ENCODE peak calls at places on chromosomes 11 and 22, in eight cellular contexts. E, N, S, P, Y, Q, H and B are unnamed samples.

GRCh38 chr22:18925368-18926064 is 10.6 kb downstream of the PRODH start:
- DNase-seq in N (no peak), P (no peak), S (no peak), E (no peak), Y (no peak), Q (no peak), H (no peak), B (no peak)

GRCh38 chr11:130217133-130217631 is 57.6 kb downstream of the ST14 start:
- DNase-seq in S (no peak), Y (peak), P (peak), H (no peak), E (no peak), Q (no peak), N (no peak), B (peak)

GRCh38 chr11:114478768-114479167 is 39.5 kb downstream of the REXO2 start:
- DNase-seq in N (no peak), H (no peak), P (no peak), Q (no peak), S (no peak), Y (no peak), E (no peak), B (no peak)

GRCh38 chr22:43262990-43263644 is 76.2 kb upstream of the TTLL12 start:
- DNase-seq in Y (no peak), N (no peak), S (peak), E (no peak), H (peak), P (peak), Q (no peak), B (no peak)

GRCh38 chr11:14075118-14075601 is 112.6 kb downstream of the SPON1 start:
- DNase-seq in N (no peak), S (no peak), H (peak), Y (no peak), E (peak), P (no peak), Q (peak), B (no peak)

GRCh38 chr22:36197065-36197440 is 4.6 kb downstream of the APOL4 start:
- DNase-seq in P (no peak), E (peak), Y (peak), Q (no peak), N (no peak), H (no peak), S (no peak), B (peak)

GRCh38 chr11:1564535-1565172 is 7.4 kb downstream of the DUSP8 start:
- DNase-seq in N (no peak), Q (peak), P (no peak), H (no peak), Y (peak), S (no peak), E (peak), B (peak)

GRCh38 chr11:59769086-59769485 is 13.9 kb downstream of the STX3 start:
- DNase-seq in E (no peak), Q (no peak), H (no peak), S (no peak), Y (no peak), P (no peak), N (no peak), B (no peak)

GRCh38 chr11:102868359-102868758 is 6.4 kb downstream of the MMP12 start:
- DNase-seq in H (no peak), Y (no peak), S (no peak), P (no peak), Q (no peak), N (no peak), E (no peak), B (no peak)

GRCh38 chr22:40328551-40328950 is 17.7 kb upstream of the ADSL start:
- DNase-seq in S (no peak), Q (no peak), P (no peak), Y (no peak), N (no peak), H (no peak), E (no peak), B (no peak)

GRCh38 chr11:30322826-30323710 is at the start of gene ARL14EP:
- DNase-seq in S (peak), N (peak), Q (peak), E (peak), H (peak), Y (peak), P (peak), B (peak)

GRCh38 chr11:4095509-4096230 is 1.1 kb downstream of the RRM1 start:
- DNase-seq in S (no peak), H (no peak), Y (peak), E (no peak), Q (peak), P (peak), N (no peak), B (no peak)

GRCh38 chr22:48627203-48627602 is 1200.5 kb downstream of the BRD1 start:
- DNase-seq in Q (no peak), N (no peak), Y (peak), H (no peak), E (peak), S (no peak), P (no peak), B (no peak)

GRCh38 chr11:19658344-19658743 is 54.3 kb upstream of the NAV2 start:
- DNase-seq in N (no peak), Q (no peak), P (no peak), S (no peak), E (peak), Y (no peak), H (no peak), B (no peak)

GRCh38 chr11:11836676-11837231 is 5.0 kb upstream of the USP47 start:
- DNase-seq in Y (no peak), N (no peak), H (no peak), S (no peak), E (no peak), Q (no peak), P (no peak), B (no peak)

GRCh38 chr11:122895591-122895990 is 13.0 kb downstream of the JHY start:
- DNase-seq in N (no peak), Q (no peak), E (no peak), Y (no peak), S (no peak), P (no peak), H (no peak), B (no peak)

GRCh38 chr11:97965849-97966646 is 1054.7 kb upstream of the CNTN5 start:
- DNase-seq in E (no peak), S (no peak), Q (peak), Y (no peak), N (no peak), H (no peak), P (no peak), B (no peak)

GRCh38 chr11:73323464-73323863 is 15.4 kb downstream of the ARHGEF17 start:
- DNase-seq in E (peak), H (no peak), Q (no peak), P (no peak), S (no peak), Y (peak), N (no peak), B (peak)

GRCh38 chr22:45448431-45448830 is 34.9 kb downstream of the RIBC2 start:
- DNase-seq in N (no peak), Q (no peak), E (no peak), S (no peak), Y (no peak), P (no peak), H (no peak), B (peak)

GRCh38 chr11:46724088-46724487 is 5.1 kb downstream of the F2 start:
- DNase-seq in H (no peak), P (no peak), N (no peak), E (no peak), Y (peak), S (no peak), Q (no peak), B (no peak)

GRCh38 chr22:41280854-41281253 is 5.1 kb downstream of the RANGAP1 start:
- DNase-seq in N (no peak), H (no peak), E (no peak), Q (no peak), S (no peak), P (no peak), Y (no peak), B (no peak)

GRCh38 chr11:112017538-112017937 is 7.7 kb upstream of the DLAT start:
- DNase-seq in P (no peak), E (no peak), S (no peak), Q (no peak), Y (no peak), N (no peak), H (no peak), B (no peak)

GRCh38 chr11:36455658-36456111 is 54.4 kb downstream of the TRAF6 start:
- DNase-seq in N (no peak), Y (peak), P (no peak), S (no peak), E (peak), H (no peak), Q (peak), B (peak)

GRCh38 chr11:35142481-35143207 is 3.7 kb downstream of the CD44 start:
- DNase-seq in Y (no peak), S (no peak), H (no peak), E (peak), Q (no peak), N (no peak), P (peak), B (no peak)

GRCh38 chr22:27911329-27911728 is 7.7 kb downstream of the PITPNB start:
- DNase-seq in S (no peak), H (no peak), E (no peak), P (no peak), Y (no peak), N (no peak), Q (no peak), B (no peak)

GRCh38 chr11:47850337-47850736 is 2.2 kb upstream of the NUP160 start:
- DNase-seq in Y (no peak), H (no peak), Q (no peak), S (no peak), P (no peak), N (no peak), E (no peak), B (no peak)

GRCh38 chr22:42069801-42070516 is 653 bp downstream of the NAGA start:
- DNase-seq in E (no peak), Q (no peak), P (no peak), N (no peak), S (no peak), H (no peak), Y (no peak), B (no peak)

GRCh38 chr11:61637287-61637686 is 42.9 kb upstream of the DAGLA start:
- DNase-seq in H (no peak), Y (peak), N (no peak), Q (no peak), S (no peak), P (no peak), E (no peak), B (no peak)

GRCh38 chr11:118258410-118258809 is 5.7 kb downstream of the MPZL2 start:
- DNase-seq in Y (no peak), N (no peak), Q (no peak), S (no peak), P (peak), E (no peak), H (no peak), B (no peak)

GRCh38 chr11:62005231-62005661 is 37.8 kb upstream of the FTH1 start:
- DNase-seq in P (no peak), N (no peak), Y (peak), S (no peak), Q (no peak), H (no peak), E (no peak), B (no peak)

GRCh38 chr22:30000566-30000965 is 79.7 kb upstream of the HORMAD2 start:
- DNase-seq in Q (no peak), S (no peak), N (no peak), Y (no peak), E (no peak), P (no peak), H (no peak), B (no peak)

GRCh38 chr22:29043906-29044575 is 17.6 kb downstream of the C22orf31 start:
- DNase-seq in P (no peak), Y (no peak), H (no peak), E (no peak), Q (no peak), N (no peak), S (no peak), B (no peak)

GRCh38 chr11:70880416-70880815 is 372.0 kb downstream of the SHANK2 start:
- DNase-seq in E (no peak), S (no peak), Y (no peak), N (no peak), P (no peak), Q (no peak), H (no peak), B (no peak)